ENCODE peak calls at places on chromosomes 13 and 19, in eight cellular contexts. K is PC-3, U is AG04450, V is colonic mucosa, O is endodermal cell, H is left ventricle myocardium inferior, E is endothelial cell of umbilical vein, B is uterus. M is an unnamed sample.

GRCh38 chr19:10332158-10332964 is 968 bp downstream of the RAVER1 start:
- DNase-seq in B (no peak), H (no peak), V (peak; percentile 70), E (no peak), K (no peak), U (no peak), O (peak; percentile 60), M (no peak)

GRCh38 chr19:21460686-21461085 is 44.7 kb upstream of the ZNF429 start:
- DNase-seq in U (no peak), V (no peak), H (no peak), O (no peak), E (no peak), K (no peak), B (no peak), M (no peak)

GRCh38 chr13:41502676-41503075 is 45.3 kb downstream of the RGCC start:
- DNase-seq in H (no peak), O (no peak), V (no peak), K (no peak), E (no peak), U (no peak), B (no peak), M (no peak)

GRCh38 chr19:6250909-6251308 is 28.9 kb downstream of the MLLT1 start:
- DNase-seq in V (no peak), B (no peak), K (no peak), U (no peak), E (no peak), H (no peak), O (no peak), M (no peak)

GRCh38 chr13:84239032-84239431 is 356.8 kb upstream of the SLITRK1 start:
- DNase-seq in V (no peak), E (no peak), B (no peak), O (no peak), K (no peak), U (no peak), H (no peak), M (no peak)

GRCh38 chr13:80359459-80360297 is 18.8 kb upstream of the SPRY2 start:
- DNase-seq in E (peak; percentile 72), K (no peak), V (no peak), O (peak; percentile 94), U (no peak), H (no peak), B (no peak), M (no peak)

GRCh38 chr13:110475550-110476219 is 85.8 kb downstream of the RAB20 start:
- DNase-seq in H (no peak), V (no peak), O (no peak), B (no peak), K (no peak), U (no peak), E (no peak), M (no peak)

GRCh38 chr13:79915386-79915785 is 425.5 kb downstream of the SPRY2 start:
- DNase-seq in E (no peak), K (no peak), V (no peak), B (no peak), H (no peak), U (no peak), O (no peak), M (no peak)

GRCh38 chr19:32652893-32653625 is 21.9 kb downstream of the ANKRD27 start:
- DNase-seq in K (no peak), O (no peak), B (peak; percentile 44), V (peak; percentile 63), E (peak; percentile 53), U (peak; percentile 65), H (peak; percentile 81), M (peak; percentile 63)
- H3K27ac ChIP-seq in K (no peak overlapping the region), O (no peak overlapping the region), B (no peak overlapping the region), V (peak overlapping the region; percentile 37), E (no peak overlapping the region), U (peak overlapping the region; percentile 11), H (peak overlapping the region; percentile 89), M (no peak overlapping the region)

DNA sequence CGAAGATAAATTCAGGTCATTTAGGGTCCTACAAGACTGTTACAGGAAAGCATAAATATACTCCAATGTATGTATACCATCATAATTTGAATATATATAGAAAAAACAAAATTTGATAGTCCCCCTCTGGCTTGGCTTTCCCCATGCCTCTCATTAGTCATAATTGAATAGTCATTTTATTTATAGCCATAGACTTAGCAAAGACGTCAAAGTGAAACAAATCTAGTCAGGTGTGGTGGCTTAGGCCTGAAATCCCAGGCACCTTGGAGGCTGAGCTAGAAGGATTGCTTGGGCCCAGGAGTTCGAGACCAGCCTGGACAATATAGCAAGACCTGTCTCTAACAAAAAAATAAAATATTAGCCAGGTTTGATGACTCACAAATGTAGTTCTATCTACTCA is 141.1 kb downstream of the TNFRSF19 start:
- DNase-seq in B (no peak), K (no peak), O (no peak), U (no peak), E (no peak), H (no peak), V (no peak), M (no peak)
- H3K4me3 ChIP-seq in B (no peak overlapping the region), K (no peak overlapping the region), O (no peak overlapping the region), U (no peak overlapping the region), E (no peak overlapping the region), H (no peak overlapping the region), V (no peak overlapping the region), M (no peak overlapping the region)

GRCh38 chr13:27476943-27477681 is 26.7 kb upstream of the MTIF3 start:
- DNase-seq in E (peak; percentile 8), H (no peak), U (peak; percentile 6), O (no peak), V (no peak), K (peak; percentile 89), B (no peak), M (no peak)
- TF ChIP-seq CTCF in E (no peak), H (no peak), U (no peak), O (no peak), V (no peak), K (peak; percentile 16), B (no peak), M (no peak)

DNA sequence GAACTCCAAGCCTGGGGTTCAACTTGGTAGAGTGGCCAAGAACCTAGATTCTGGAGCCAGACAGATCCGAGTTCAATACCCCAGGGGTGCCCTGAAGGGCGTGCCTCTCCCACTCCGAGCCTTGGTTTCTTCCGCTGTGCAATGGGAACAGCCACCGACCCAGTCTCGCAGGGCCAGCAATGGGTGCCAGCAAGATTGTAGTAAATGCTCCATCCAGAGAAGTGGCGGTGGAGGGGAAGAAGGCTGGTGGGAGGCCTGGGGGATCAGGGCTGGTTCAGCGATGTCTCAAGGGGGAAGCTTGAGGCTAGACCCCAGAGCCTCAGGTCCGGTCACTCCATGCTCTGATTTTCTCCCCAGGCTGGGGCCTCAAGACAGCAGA is 4.5 kb downstream of the WIZ start:
- DNase-seq in H (no peak), V (no peak), K (no peak), O (no peak), B (no peak), U (no peak), E (no peak), M (no peak)
- H3K27ac ChIP-seq in H (peak overlapping the region; percentile 94), V (no peak overlapping the region), K (no peak overlapping the region), O (no peak overlapping the region), B (no peak overlapping the region), U (no peak overlapping the region), E (no peak overlapping the region), M (no peak overlapping the region)

GRCh38 chr19:4548238-4548584 is 8.4 kb upstream of the LRG1 start:
- DNase-seq in E (no peak), O (no peak), B (no peak), H (no peak), K (no peak), U (no peak), V (no peak), M (no peak)
- H3K4me3 ChIP-seq in E (no peak overlapping the region), O (no peak overlapping the region), B (no peak overlapping the region), H (no peak overlapping the region), K (no peak overlapping the region), U (no peak overlapping the region), V (no peak overlapping the region), M (no peak overlapping the region)

GRCh38 chr19:51695702-51696315 is 2.7 kb downstream of the SPACA6 start:
- DNase-seq in V (no peak), O (no peak), K (no peak), B (no peak), H (no peak), E (no peak), U (no peak), M (no peak)

GRCh38 chr19:51698296-51698695 is 5.2 kb downstream of the SPACA6 start:
- DNase-seq in K (no peak), B (no peak), E (no peak), H (no peak), O (no peak), U (no peak), V (no peak), M (no peak)

GRCh38 chr19:51699170-51699569 is 6.0 kb downstream of the SPACA6 start:
- DNase-seq in K (no peak), B (no peak), O (no peak), V (no peak), H (no peak), U (no peak), E (no peak), M (no peak)

GRCh38 chr19:51696606-51697005 is 3.5 kb downstream of the SPACA6 start:
- DNase-seq in V (no peak), E (no peak), O (no peak), B (no peak), K (no peak), H (no peak), U (no peak), M (no peak)

DNA sequence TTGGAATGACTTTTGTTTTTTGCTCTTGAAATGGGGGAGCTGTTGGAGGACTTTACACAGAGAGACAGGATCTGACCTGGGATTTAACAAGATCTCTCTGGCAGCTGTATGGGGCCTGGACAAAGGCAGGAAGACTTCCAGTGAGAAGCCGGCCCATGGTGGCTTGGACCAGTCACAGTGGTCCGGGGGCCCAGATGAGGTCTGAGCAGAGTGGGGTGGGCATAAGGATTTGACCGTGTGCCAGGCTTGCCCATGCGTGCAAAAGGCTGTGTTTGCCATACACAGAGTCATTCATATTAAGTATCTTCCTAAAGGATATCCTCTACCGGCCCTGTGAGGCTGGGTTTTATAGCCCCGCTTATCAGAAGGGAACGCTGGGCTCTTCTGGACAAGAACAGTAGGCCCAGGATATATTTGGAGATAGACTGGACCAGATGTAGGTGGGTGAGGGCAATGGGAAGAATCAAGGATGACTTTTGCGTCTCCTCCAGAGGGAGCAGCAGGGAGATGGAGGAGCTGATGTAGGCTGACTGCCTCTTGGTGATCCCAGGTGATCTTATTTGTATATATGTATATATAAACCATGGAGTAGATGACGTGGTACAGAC is 4.1 kb downstream of the SPACA6 start:
- DNase-seq in K (no peak), H (no peak), O (no peak), U (no peak), V (no peak), B (no peak), E (no peak), M (no peak)
- TF ChIP-seq CTCF in K (no peak), H (no peak), O (no peak), U (no peak), V (no peak), B (no peak), E (no peak), M (no peak)

M was measured in dorsolateral prefrontal cortex.